ENCODE peak calls at places on chromosomes 16 and 17, in seven cellular contexts. E is IMR-90, M is trophoblast cell, O is mesendoderm, V is H9, K is mesenchymal stem cell, T is H1. J is an unnamed sample.

GRCh38 chr17:4301066-4301465 is 37.3 kb upstream of the ANKFY1 start:
- DNase-seq in O (no peak), K (no peak), V (no peak), T (no peak), E (no peak), M (no peak), J (no peak)

GRCh38 chr16:86578499-86579267 is at the start of gene FOXL1:
- DNase-seq in T (peak; percentile 75), K (peak; percentile 82), E (peak; percentile 80), V (peak; percentile 43), O (peak; percentile 40), M (no peak), J (no peak)

GRCh38 chr16:46765050-46765449 is 16.9 kb upstream of the MYLK3 start:
- DNase-seq in V (no peak), O (no peak), T (no peak), M (no peak), K (peak; percentile 42), E (peak; percentile 76), J (no peak)

GRCh38 chr17:75752405-75753192 is 12.4 kb downstream of the GALK1 start:
- DNase-seq in M (no peak), K (no peak), T (no peak), V (peak; percentile 35), E (no peak), O (peak; percentile 14), J (no peak)

GRCh38 chr16:59886021-59886420 is 1151.9 kb upstream of the GOT2 start:
- DNase-seq in O (no peak), T (no peak), V (no peak), K (no peak), E (peak; percentile 5), M (no peak), J (no peak)

GRCh38 chr17:80465316-80465974 is 11.0 kb downstream of the NPTX1 start:
- DNase-seq in E (no peak), O (no peak), K (no peak), T (no peak), M (no peak), V (no peak), J (no peak)

GRCh38 chr17:81030726-81031570 is 4.0 kb upstream of the BAIAP2 start:
- DNase-seq in E (no peak), K (no peak), M (no peak), T (no peak), V (no peak), O (no peak), J (no peak)

GRCh38 chr16:88681084-88681680 is 5.1 kb downstream of the SNAI3 start:
- DNase-seq in O (peak; percentile 49), E (no peak), V (peak; percentile 84), T (peak; percentile 82), M (no peak), K (no peak), J (no peak)

GRCh38 chr16:73872856-73873255 is 423.8 kb upstream of the PSMD7 start:
- DNase-seq in K (no peak), V (no peak), M (no peak), T (no peak), O (no peak), E (no peak), J (no peak)

GRCh38 chr16:11080327-11080967 is 136.1 kb downstream of the CLEC16A start:
- DNase-seq in O (no peak), K (no peak), T (no peak), E (no peak), V (no peak), M (no peak), J (no peak)

GRCh38 chr17:19284005-19284959 is 47.1 kb downstream of the EPN2 start:
- DNase-seq in M (no peak), O (no peak), K (no peak), T (no peak), E (no peak), V (no peak), J (no peak)

GRCh38 chr17:47864791-47865216 is 13.8 kb upstream of the SP6 start:
- DNase-seq in T (no peak), E (no peak), M (peak; percentile 66), O (no peak), V (no peak), K (no peak), J (no peak)

GRCh38 chr17:3890082-3890892 is 2.6 kb downstream of the CAMKK1 start:
- DNase-seq in E (peak; percentile 91), M (peak; percentile 4), T (no peak), V (no peak), K (peak; percentile 96), O (no peak), J (no peak)

GRCh38 chr16:29926675-29927522 is 873 bp upstream of the KCTD13 start:
- DNase-seq in M (no peak), O (no peak), V (no peak), K (no peak), E (peak; percentile 23), T (peak; percentile 49), J (no peak)

GRCh38 chr17:39974433-39974832 is 6.2 kb upstream of the PSMD3 start:
- DNase-seq in K (no peak), V (no peak), O (no peak), T (no peak), M (no peak), E (no peak), J (no peak)

DNA sequence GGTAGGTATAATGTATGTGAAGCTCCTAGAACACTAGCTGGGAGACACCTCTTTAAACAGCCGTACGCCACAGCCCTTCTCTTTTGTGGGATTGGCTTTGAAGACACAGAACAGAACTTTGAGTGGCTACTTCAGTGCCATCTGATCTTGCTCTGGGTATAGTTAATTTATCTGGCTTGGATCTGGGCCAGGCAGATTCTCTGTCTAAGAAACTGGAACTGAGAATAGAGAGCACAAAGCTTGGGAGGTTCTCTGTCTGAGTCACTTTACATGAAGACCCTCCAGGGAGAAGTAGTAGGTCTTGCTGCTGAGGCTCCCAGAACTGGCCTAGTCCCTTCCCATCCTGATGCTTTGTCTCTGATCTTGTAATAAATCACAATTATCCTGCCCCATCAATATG is 721.0 kb upstream of the KIF2B start:
- DNase-seq in E (no peak), V (no peak), M (no peak), T (no peak), K (no peak), O (no peak), J (no peak)
- H3K18ac ChIP-seq in E (no peak overlapping the region), V (no peak overlapping the region), M (no peak overlapping the region), T (no peak overlapping the region), K (no peak overlapping the region), O (no peak overlapping the region), J (no peak overlapping the region)

DNA sequence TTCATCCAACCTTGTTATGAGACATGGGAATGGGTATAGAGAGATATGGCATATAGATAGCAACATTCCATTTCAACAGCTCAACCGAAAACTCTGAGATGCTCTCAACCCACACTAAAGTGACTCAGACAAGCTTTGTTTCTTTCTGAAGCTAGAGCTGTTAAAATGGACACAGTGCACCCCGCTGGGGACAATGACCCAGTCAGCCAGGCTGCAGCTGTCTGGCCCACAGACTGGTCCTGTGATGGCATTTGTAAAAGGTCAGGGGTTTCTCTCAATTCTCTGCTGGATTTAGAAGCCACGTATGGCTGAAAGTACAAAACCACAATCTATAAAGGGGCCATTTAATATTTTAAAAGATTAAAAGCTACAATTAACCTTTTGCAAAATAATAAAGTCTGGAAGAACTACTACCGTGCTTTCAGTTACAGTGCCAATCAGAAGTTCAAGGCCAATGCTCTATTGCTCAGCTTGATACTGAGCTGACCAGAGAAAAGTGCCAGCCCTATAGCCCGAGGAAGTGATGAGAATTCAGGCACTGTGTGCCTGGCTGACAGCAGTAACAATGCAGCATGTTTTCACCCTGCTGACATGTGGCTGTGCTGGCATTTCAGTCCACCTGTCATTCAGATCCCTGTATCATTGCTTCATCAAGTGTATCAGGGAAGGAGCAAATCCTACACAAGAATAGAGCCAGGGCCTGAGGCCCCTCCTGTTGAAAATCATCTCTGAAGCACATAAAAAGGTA is 60.2 kb downstream of the TEX2 start:
- DNase-seq in E (peak; percentile 82), T (no peak), M (peak; percentile 57), K (peak; percentile 72), O (peak; percentile 71), V (no peak), J (no peak)
- H3K9ac ChIP-seq in E (no peak overlapping the region), T (no peak overlapping the region), M (peak overlapping the region; percentile 23), K (peak overlapping the region; percentile 19), O (no peak overlapping the region), V (no peak overlapping the region), J (no peak overlapping the region)

GRCh38 chr17:67525239-67526135 is 148.4 kb downstream of the PITPNC1 start:
- DNase-seq in O (no peak), V (peak; percentile 19), M (no peak), K (no peak), T (no peak), E (no peak), J (no peak)
- H3K18ac ChIP-seq in O (no peak overlapping the region), V (no peak overlapping the region), M (no peak overlapping the region), K (no peak overlapping the region), T (no peak overlapping the region), E (no peak overlapping the region), J (no peak overlapping the region)

DNA sequence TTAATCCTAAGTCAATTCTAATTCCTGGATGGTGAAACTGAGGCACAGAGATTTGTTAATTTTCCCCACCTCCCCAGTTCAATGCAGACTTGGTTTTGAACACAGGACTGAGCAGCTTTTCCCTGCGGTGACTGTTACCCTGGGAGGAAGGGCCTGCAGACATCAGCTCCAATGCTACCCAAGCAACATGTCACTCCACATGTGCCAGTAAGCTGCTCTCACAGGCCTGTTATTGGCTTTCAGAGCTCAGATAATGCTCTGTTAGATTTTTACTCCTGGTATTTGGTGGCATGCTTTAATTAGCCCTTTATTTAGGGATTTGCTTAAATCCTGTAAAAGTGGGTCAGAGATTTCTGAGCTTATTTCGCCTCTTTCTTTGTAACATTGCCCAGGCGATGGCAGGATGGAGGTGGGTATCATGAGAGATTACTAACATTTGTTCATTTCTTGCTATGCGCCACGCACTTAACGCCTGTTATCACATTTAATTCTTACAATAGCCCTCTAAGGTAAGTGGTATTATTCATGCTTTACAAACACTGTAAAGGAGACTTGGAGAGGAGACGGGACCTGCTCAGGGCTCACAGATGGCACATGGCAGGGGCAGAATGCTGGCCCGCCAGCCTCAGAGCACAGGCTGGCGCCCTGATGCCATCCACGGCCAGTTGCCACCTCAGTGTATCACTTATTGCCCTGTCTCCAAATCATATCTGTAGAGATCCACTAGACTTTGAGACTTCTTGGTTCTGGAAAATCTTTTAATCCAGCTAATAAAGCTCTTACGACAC is 84.0 kb upstream of the CACNG5 start:
- DNase-seq in O (no peak), E (no peak), K (no peak), M (no peak), V (no peak), T (no peak), J (no peak)
- H3K9ac ChIP-seq in O (no peak overlapping the region), E (no peak overlapping the region), K (no peak overlapping the region), M (no peak overlapping the region), V (no peak overlapping the region), T (no peak overlapping the region), J (no peak overlapping the region)

GRCh38 chr17:7654832-7655540 is 4.3 kb downstream of the ATP1B2 start:
- DNase-seq in O (no peak), T (no peak), V (peak; percentile 29), K (no peak), M (no peak), E (peak; percentile 44), J (no peak)
- H3K18ac ChIP-seq in O (no peak overlapping the region), T (no peak overlapping the region), V (no peak overlapping the region), K (no peak overlapping the region), M (no peak overlapping the region), E (no peak overlapping the region), J (peak overlapping the region; percentile 22)

DNA sequence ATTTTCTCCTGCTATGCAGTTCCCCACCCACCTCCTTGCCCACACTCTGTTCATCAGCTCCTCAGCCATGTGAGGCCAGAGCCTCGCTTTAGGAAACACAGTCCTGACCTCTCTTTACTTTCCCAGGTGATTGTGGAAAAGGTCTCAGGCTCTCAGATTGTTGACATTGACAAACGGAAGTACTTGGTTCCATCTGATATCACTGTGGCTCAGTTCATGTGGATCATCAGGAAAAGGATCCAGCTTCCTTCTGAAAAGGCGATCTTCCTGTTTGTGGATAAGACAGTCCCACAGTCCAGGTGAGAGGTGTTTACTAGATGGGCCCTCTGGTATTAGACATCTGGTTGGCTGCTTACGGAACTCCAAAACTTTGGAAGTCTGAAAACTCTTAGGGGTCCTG is 1.7 kb downstream of the GABARAPL2 start:
- DNase-seq in O (no peak), T (no peak), K (no peak), M (no peak), V (no peak), E (no peak), J (no peak)
- H3K9ac ChIP-seq in O (no peak overlapping the region), T (no peak overlapping the region), K (peak overlapping the region; percentile 91), M (no peak overlapping the region), V (no peak overlapping the region), E (no peak overlapping the region), J (no peak overlapping the region)

J was measured in neuronal stem cell.